ENCODE peak calls at places on chromosomes 12 and 14, in eight cellular contexts. One of them, this sample, is unnamed.
A peak's percentile ranks its signal among the peaks of the same experiment; 100 is the strongest.

GRCh38 chr14:35222872-35223471 is 69.2 kb upstream of the PSMA6 start:
- DNase-seq in T-cell: no peak
- DNase-seq in adrenal gland: no peak
- DNase-seq in GM19239: no peak
- DNase-seq in mucosa of gallbladder: no peak
- DNase-seq in HEK293T: no peak
- DNase-seq in H54: no peak
- DNase-seq in neural crest cell: no peak
- DNase-seq in this sample: no peak

GRCh38 chr14:91352101-91352500 is 65.5 kb downstream of the CCDC88C start:
- DNase-seq in neural crest cell: no peak
- DNase-seq in GM19239: no peak
- DNase-seq in HEK293T: no peak
- DNase-seq in H54: no peak
- DNase-seq in T-cell: no peak
- DNase-seq in mucosa of gallbladder: no peak
- DNase-seq in adrenal gland: no peak
- DNase-seq in this sample: no peak

GRCh38 chr14:31476131-31476917 is 11.5 kb downstream of the GPR33 start:
- DNase-seq in mucosa of gallbladder: no peak
- DNase-seq in HEK293T: no peak
- DNase-seq in neural crest cell: no peak
- DNase-seq in T-cell: no peak
- DNase-seq in GM19239: no peak
- DNase-seq in adrenal gland: no peak
- DNase-seq in H54: no peak
- DNase-seq in this sample: no peak

GRCh38 chr12:15996254-15996653 is 85.1 kb downstream of the DERA start:
- DNase-seq in adrenal gland: no peak
- DNase-seq in neural crest cell: no peak
- DNase-seq in HEK293T: no peak
- DNase-seq in GM19239: no peak
- DNase-seq in H54: no peak
- DNase-seq in mucosa of gallbladder: peak; percentile 45
- DNase-seq in T-cell: no peak
- DNase-seq in this sample: no peak

GRCh38 chr12:128848371-128848770 is 4.9 kb upstream of the GLT1D1 start:
- DNase-seq in T-cell: no peak
- DNase-seq in mucosa of gallbladder: no peak
- DNase-seq in neural crest cell: no peak
- DNase-seq in H54: no peak
- DNase-seq in HEK293T: no peak
- DNase-seq in adrenal gland: no peak
- DNase-seq in GM19239: no peak
- DNase-seq in this sample: no peak

GRCh38 chr12:65818454-65819382 is 5.6 kb upstream of the HMGA2 start:
- DNase-seq in mucosa of gallbladder: no peak
- DNase-seq in T-cell: no peak
- DNase-seq in adrenal gland: no peak
- DNase-seq in H54: no peak
- DNase-seq in GM19239: no peak
- DNase-seq in neural crest cell: no peak
- DNase-seq in HEK293T: no peak
- DNase-seq in this sample: no peak

GRCh38 chr14:69249603-69250002 is 10.4 kb upstream of the GALNT16 start:
- DNase-seq in adrenal gland: no peak
- DNase-seq in mucosa of gallbladder: no peak
- DNase-seq in H54: no peak
- DNase-seq in HEK293T: no peak
- DNase-seq in T-cell: no peak
- DNase-seq in GM19239: no peak
- DNase-seq in neural crest cell: no peak
- DNase-seq in this sample: no peak

GRCh38 chr12:14514154-14514842 is 53.4 kb downstream of the PLBD1 start:
- DNase-seq in mucosa of gallbladder: peak; percentile 74
- DNase-seq in H54: no peak
- DNase-seq in HEK293T: peak; percentile 14
- DNase-seq in adrenal gland: peak; percentile 17
- DNase-seq in T-cell: no peak
- DNase-seq in GM19239: no peak
- DNase-seq in neural crest cell: no peak
- DNase-seq in this sample: no peak

GRCh38 chr14:74618078-74618952 is 6.3 kb upstream of the LTBP2 start:
- DNase-seq in T-cell: peak; percentile 65
- DNase-seq in H54: peak; percentile 18
- DNase-seq in GM19239: no peak
- DNase-seq in adrenal gland: peak; percentile 38
- DNase-seq in HEK293T: no peak
- DNase-seq in neural crest cell: no peak
- DNase-seq in mucosa of gallbladder: peak; percentile 66
- DNase-seq in this sample: peak; percentile 89

GRCh38 chr12:96698965-96699364 is 208.1 kb upstream of the NEDD1 start:
- DNase-seq in mucosa of gallbladder: no peak
- DNase-seq in neural crest cell: no peak
- DNase-seq in HEK293T: no peak
- DNase-seq in adrenal gland: no peak
- DNase-seq in T-cell: no peak
- DNase-seq in H54: no peak
- DNase-seq in GM19239: no peak
- DNase-seq in this sample: no peak

GRCh38 chr14:32512813-32513212 is 183.7 kb downstream of the AKAP6 start:
- DNase-seq in neural crest cell: no peak
- DNase-seq in GM19239: no peak
- DNase-seq in adrenal gland: no peak
- DNase-seq in T-cell: no peak
- DNase-seq in H54: no peak
- DNase-seq in HEK293T: no peak
- DNase-seq in mucosa of gallbladder: no peak
- DNase-seq in this sample: no peak

GRCh38 chr14:103825103-103825502 is 22.3 kb downstream of the PPP1R13B start:
- DNase-seq in adrenal gland: no peak
- DNase-seq in GM19239: no peak
- DNase-seq in H54: no peak
- DNase-seq in HEK293T: no peak
- DNase-seq in T-cell: no peak
- DNase-seq in neural crest cell: no peak
- DNase-seq in mucosa of gallbladder: no peak
- DNase-seq in this sample: no peak

GRCh38 chr12:113242018-113242418 is 20.8 kb downstream of the TPCN1 start:
- DNase-seq in HEK293T: no peak
- DNase-seq in GM19239: no peak
- DNase-seq in T-cell: no peak
- DNase-seq in H54: no peak
- DNase-seq in adrenal gland: peak; percentile 37
- DNase-seq in neural crest cell: no peak
- DNase-seq in mucosa of gallbladder: peak; percentile 41
- DNase-seq in this sample: no peak

GRCh38 chr12:104684884-104685283 is 228.1 kb downstream of the CHST11 start:
- DNase-seq in adrenal gland: no peak
- DNase-seq in HEK293T: no peak
- DNase-seq in mucosa of gallbladder: no peak
- DNase-seq in T-cell: no peak
- DNase-seq in neural crest cell: no peak
- DNase-seq in H54: no peak
- DNase-seq in GM19239: no peak
- DNase-seq in this sample: no peak

GRCh38 chr12:750356-751191 is 1.8 kb upstream of the WNK1 start:
- DNase-seq in adrenal gland: no peak
- DNase-seq in T-cell: no peak
- DNase-seq in GM19239: no peak
- DNase-seq in mucosa of gallbladder: no peak
- DNase-seq in neural crest cell: no peak
- DNase-seq in HEK293T: no peak
- DNase-seq in H54: no peak
- DNase-seq in this sample: no peak

GRCh38 chr14:101601603-101602465 is 40.5 kb downstream of the DIO3 start:
- DNase-seq in H54: no peak
- DNase-seq in adrenal gland: no peak
- DNase-seq in neural crest cell: no peak
- DNase-seq in GM19239: no peak
- DNase-seq in T-cell: no peak
- DNase-seq in mucosa of gallbladder: no peak
- DNase-seq in HEK293T: no peak
- DNase-seq in this sample: no peak

GRCh38 chr14:72291908-72292688 is 359.9 kb downstream of the RGS6 start:
- DNase-seq in GM19239: no peak
- DNase-seq in HEK293T: peak; percentile 42
- DNase-seq in adrenal gland: peak; percentile 16
- DNase-seq in neural crest cell: peak; percentile 55
- DNase-seq in H54: peak; percentile 6
- DNase-seq in T-cell: no peak
- DNase-seq in mucosa of gallbladder: peak; percentile 22
- DNase-seq in this sample: peak; percentile 16

This sample was measured in activated naive CD4-positive, alpha-beta T cell treated with anti-CD3 and anti-CD28 coated beads for 36 hours.